ENCODE peak calls at places on chromosome 9, in six cellular contexts. One of them, this sample, is unnamed. For H3K36me3, the result is how much of the 10 kb centered on the place peaks cover.

GRCh38 chr9:12884736-12885395 is 110.0 kb downstream of the LURAP1L start:
- DNase-seq in brain microvascular endothelial cell: peak
- DNase-seq in OCI-LY7: no peak
- DNase-seq in spleen: no peak
- DNase-seq in trophoblast cell: peak
- DNase-seq in heart right ventricle: no peak
- DNase-seq in this sample: peak

GRCh38 chr9:119736478-119737454 is 367.5 kb upstream of the BRINP1 start:
- DNase-seq in brain microvascular endothelial cell: no peak
- DNase-seq in OCI-LY7: peak
- DNase-seq in spleen: peak
- DNase-seq in trophoblast cell: no peak
- DNase-seq in heart right ventricle: no peak
- DNase-seq in this sample: no peak

GRCh38 chr9:81410201-81410600 is 279.1 kb downstream of the TLE1 start:
- DNase-seq in brain microvascular endothelial cell: peak
- DNase-seq in OCI-LY7: no peak
- DNase-seq in spleen: no peak
- DNase-seq in trophoblast cell: peak
- DNase-seq in heart right ventricle: no peak
- DNase-seq in this sample: peak

GRCh38 chr9:91815896-91816295 is 134.1 kb downstream of the ROR2 start:
- DNase-seq in brain microvascular endothelial cell: no peak
- DNase-seq in OCI-LY7: no peak
- DNase-seq in spleen: no peak
- DNase-seq in trophoblast cell: no peak
- DNase-seq in heart right ventricle: no peak
- DNase-seq in this sample: no peak

GRCh38 chr9:12274577-12274976 is 418.6 kb upstream of the TYRP1 start:
- DNase-seq in brain microvascular endothelial cell: no peak
- DNase-seq in OCI-LY7: no peak
- DNase-seq in spleen: no peak
- DNase-seq in trophoblast cell: no peak
- DNase-seq in heart right ventricle: no peak
- DNase-seq in this sample: no peak

GRCh38 chr9:76658510-76659231 is 105.6 kb upstream of the PCA3 start:
- DNase-seq in brain microvascular endothelial cell: peak
- DNase-seq in OCI-LY7: peak
- DNase-seq in spleen: no peak
- DNase-seq in trophoblast cell: peak
- DNase-seq in heart right ventricle: no peak
- DNase-seq in this sample: no peak

GRCh38 chr9:69564557-69564956 is 107.6 kb downstream of the APBA1 start:
- DNase-seq in brain microvascular endothelial cell: no peak
- DNase-seq in OCI-LY7: no peak
- DNase-seq in spleen: no peak
- DNase-seq in trophoblast cell: no peak
- DNase-seq in heart right ventricle: no peak
- DNase-seq in this sample: no peak

GRCh38 chr9:72947987-72948465 is 4.8 kb downstream of the ALDH1A1 start:
- DNase-seq in brain microvascular endothelial cell: no peak
- DNase-seq in OCI-LY7: no peak
- DNase-seq in spleen: no peak
- DNase-seq in trophoblast cell: no peak
- DNase-seq in heart right ventricle: no peak
- DNase-seq in this sample: no peak

GRCh38 chr9:35313911-35314310 is 152.1 kb downstream of the UNC13B start:
- DNase-seq in brain microvascular endothelial cell: peak
- DNase-seq in OCI-LY7: no peak
- DNase-seq in spleen: no peak
- DNase-seq in trophoblast cell: no peak
- DNase-seq in heart right ventricle: no peak
- DNase-seq in this sample: no peak

GRCh38 chr9:96135071-96135825 is 166.7 kb downstream of the HSD17B3 start:
- DNase-seq in brain microvascular endothelial cell: no peak
- DNase-seq in OCI-LY7: no peak
- DNase-seq in spleen: no peak
- DNase-seq in trophoblast cell: no peak
- DNase-seq in heart right ventricle: no peak
- DNase-seq in this sample: no peak

GRCh38 chr9:4588721-4589120 is 73.4 kb upstream of the PLPP6 start:
- DNase-seq in brain microvascular endothelial cell: no peak
- DNase-seq in OCI-LY7: no peak
- DNase-seq in spleen: no peak
- DNase-seq in trophoblast cell: no peak
- DNase-seq in heart right ventricle: no peak
- DNase-seq in this sample: no peak

GRCh38 chr9:20593551-20593950 is 28.7 kb downstream of the MLLT3 start:
- DNase-seq in brain microvascular endothelial cell: peak
- DNase-seq in OCI-LY7: no peak
- DNase-seq in spleen: no peak
- DNase-seq in trophoblast cell: no peak
- DNase-seq in heart right ventricle: no peak
- DNase-seq in this sample: no peak

GRCh38 chr9:121670447-121670846 is 19.0 kb downstream of the DAB2IP start:
- DNase-seq in brain microvascular endothelial cell: no peak
- DNase-seq in OCI-LY7: no peak
- DNase-seq in spleen: peak
- DNase-seq in trophoblast cell: peak
- DNase-seq in heart right ventricle: no peak
- DNase-seq in this sample: no peak

GRCh38 chr9:120742951-120743416 is 28.7 kb upstream of the MEGF9 start:
- DNase-seq in brain microvascular endothelial cell: no peak
- DNase-seq in OCI-LY7: peak
- DNase-seq in spleen: no peak
- DNase-seq in trophoblast cell: peak
- DNase-seq in heart right ventricle: no peak
- DNase-seq in this sample: no peak

GRCh38 chr9:13863112-13863511 is 450.8 kb downstream of the NFIB start:
- DNase-seq in brain microvascular endothelial cell: no peak
- DNase-seq in OCI-LY7: no peak
- DNase-seq in spleen: no peak
- DNase-seq in trophoblast cell: no peak
- DNase-seq in heart right ventricle: peak
- DNase-seq in this sample: no peak

GRCh38 chr9:38043931-38044623 is 24.9 kb downstream of the SHB start:
- DNase-seq in brain microvascular endothelial cell: no peak
- DNase-seq in OCI-LY7: no peak
- DNase-seq in spleen: no peak
- DNase-seq in trophoblast cell: no peak
- DNase-seq in heart right ventricle: no peak
- DNase-seq in this sample: no peak

GRCh38 chr9:3948826-3949578 is 350.9 kb downstream of the GLIS3 start:
- DNase-seq in brain microvascular endothelial cell: peak
- DNase-seq in OCI-LY7: no peak
- DNase-seq in spleen: no peak
- DNase-seq in trophoblast cell: peak
- DNase-seq in heart right ventricle: no peak
- DNase-seq in this sample: no peak

GRCh38 chr9:37197158-37198033 is 77.0 kb downstream of the ZCCHC7 start:
- DNase-seq in brain microvascular endothelial cell: peak
- DNase-seq in OCI-LY7: peak
- DNase-seq in spleen: no peak
- DNase-seq in trophoblast cell: peak
- DNase-seq in heart right ventricle: no peak
- DNase-seq in this sample: no peak

GRCh38 chr9:4563105-4563504 is 72.8 kb downstream of the SLC1A1 start:
- DNase-seq in brain microvascular endothelial cell: no peak
- DNase-seq in OCI-LY7: no peak
- DNase-seq in spleen: no peak
- DNase-seq in trophoblast cell: no peak
- DNase-seq in heart right ventricle: no peak
- DNase-seq in this sample: no peak

GRCh38 chr9:123743737-123744136 is 186.2 kb downstream of the DENND1A start:
- DNase-seq in brain microvascular endothelial cell: no peak
- DNase-seq in OCI-LY7: no peak
- DNase-seq in spleen: no peak
- DNase-seq in trophoblast cell: no peak
- DNase-seq in heart right ventricle: no peak
- DNase-seq in this sample: no peak

GRCh38 chr9:134960701-134961181 is 43.0 kb upstream of the FCN1 start:
- DNase-seq in brain microvascular endothelial cell: no peak
- DNase-seq in OCI-LY7: no peak
- DNase-seq in spleen: peak
- DNase-seq in trophoblast cell: no peak
- DNase-seq in heart right ventricle: no peak
- DNase-seq in this sample: no peak

GRCh38 chr9:121839726-121840500 is 188.5 kb downstream of the DAB2IP start:
- DNase-seq in brain microvascular endothelial cell: no peak
- DNase-seq in OCI-LY7: no peak
- DNase-seq in spleen: peak
- DNase-seq in trophoblast cell: no peak
- DNase-seq in heart right ventricle: no peak
- DNase-seq in this sample: no peak

GRCh38 chr9:121294866-121295661 is 27.1 kb downstream of the GSN start:
- DNase-seq in brain microvascular endothelial cell: no peak
- DNase-seq in OCI-LY7: no peak
- DNase-seq in spleen: no peak
- DNase-seq in trophoblast cell: no peak
- DNase-seq in heart right ventricle: peak
- DNase-seq in this sample: no peak

GRCh38 chr9:20980713-20981481 is 50.5 kb downstream of the HACD4 start:
- DNase-seq in brain microvascular endothelial cell: peak
- DNase-seq in OCI-LY7: peak
- DNase-seq in spleen: no peak
- DNase-seq in trophoblast cell: no peak
- DNase-seq in heart right ventricle: no peak
- DNase-seq in this sample: no peak

GRCh38 chr9:16809912-16810610 is 60.4 kb downstream of the BNC2 start:
- DNase-seq in brain microvascular endothelial cell: no peak
- DNase-seq in OCI-LY7: no peak
- DNase-seq in spleen: no peak
- DNase-seq in trophoblast cell: peak
- DNase-seq in heart right ventricle: no peak
- DNase-seq in this sample: no peak

GRCh38 chr9:94906181-94906580 is 179.7 kb downstream of the AOPEP start:
- DNase-seq in brain microvascular endothelial cell: no peak
- DNase-seq in OCI-LY7: no peak
- DNase-seq in spleen: no peak
- DNase-seq in trophoblast cell: no peak
- DNase-seq in heart right ventricle: no peak
- DNase-seq in this sample: no peak
- H3K27ac ChIP-seq in brain microvascular endothelial cell: no peak
- H3K27ac ChIP-seq in OCI-LY7: no peak
- H3K27ac ChIP-seq in spleen: no peak
- H3K27ac ChIP-seq in trophoblast cell: no peak
- H3K27ac ChIP-seq in heart right ventricle: no peak
- H3K27ac ChIP-seq in this sample: no peak

GRCh38 chr9:25704800-25705199 is 26.6 kb upstream of the TUSC1 start:
- DNase-seq in brain microvascular endothelial cell: no peak
- DNase-seq in OCI-LY7: no peak
- DNase-seq in spleen: no peak
- DNase-seq in trophoblast cell: no peak
- DNase-seq in heart right ventricle: no peak
- DNase-seq in this sample: no peak

GRCh38 chr9:25703826-25704357 is 25.6 kb upstream of the TUSC1 start:
- DNase-seq in brain microvascular endothelial cell: no peak
- DNase-seq in OCI-LY7: no peak
- DNase-seq in spleen: no peak
- DNase-seq in trophoblast cell: no peak
- DNase-seq in heart right ventricle: no peak
- DNase-seq in this sample: no peak

GRCh38 chr9:25700430-25700829 is 22.2 kb upstream of the TUSC1 start:
- DNase-seq in brain microvascular endothelial cell: no peak
- DNase-seq in OCI-LY7: no peak
- DNase-seq in spleen: no peak
- DNase-seq in trophoblast cell: no peak
- DNase-seq in heart right ventricle: no peak
- DNase-seq in this sample: no peak

DNA sequence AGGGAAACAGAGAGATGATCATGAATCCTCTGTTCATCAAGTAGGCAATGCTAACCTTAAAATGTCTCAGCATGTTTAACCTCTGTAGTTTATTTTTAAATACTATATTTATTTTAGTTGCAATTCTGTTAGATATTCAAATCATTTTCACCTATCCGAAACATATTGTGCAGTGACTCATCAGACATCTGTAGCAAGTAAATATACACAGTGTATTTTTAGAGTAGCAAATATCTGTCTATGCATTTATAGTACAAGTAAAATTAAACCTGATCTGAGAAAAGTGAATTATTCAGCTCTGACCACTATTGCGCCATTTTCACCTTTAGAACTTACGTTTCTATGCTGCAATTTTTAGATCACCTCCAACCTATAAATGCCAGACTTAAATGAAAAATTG is 24.3 kb upstream of the TUSC1 start:
- DNase-seq in brain microvascular endothelial cell: no peak
- DNase-seq in OCI-LY7: no peak
- DNase-seq in spleen: no peak
- DNase-seq in trophoblast cell: no peak
- DNase-seq in heart right ventricle: no peak
- DNase-seq in this sample: no peak
- H3K4me3 ChIP-seq in brain microvascular endothelial cell: no peak
- H3K4me3 ChIP-seq in OCI-LY7: no peak
- H3K4me3 ChIP-seq in spleen: no peak
- H3K4me3 ChIP-seq in trophoblast cell: no peak
- H3K4me3 ChIP-seq in heart right ventricle: no peak
- H3K4me3 ChIP-seq in this sample: no peak

DNA sequence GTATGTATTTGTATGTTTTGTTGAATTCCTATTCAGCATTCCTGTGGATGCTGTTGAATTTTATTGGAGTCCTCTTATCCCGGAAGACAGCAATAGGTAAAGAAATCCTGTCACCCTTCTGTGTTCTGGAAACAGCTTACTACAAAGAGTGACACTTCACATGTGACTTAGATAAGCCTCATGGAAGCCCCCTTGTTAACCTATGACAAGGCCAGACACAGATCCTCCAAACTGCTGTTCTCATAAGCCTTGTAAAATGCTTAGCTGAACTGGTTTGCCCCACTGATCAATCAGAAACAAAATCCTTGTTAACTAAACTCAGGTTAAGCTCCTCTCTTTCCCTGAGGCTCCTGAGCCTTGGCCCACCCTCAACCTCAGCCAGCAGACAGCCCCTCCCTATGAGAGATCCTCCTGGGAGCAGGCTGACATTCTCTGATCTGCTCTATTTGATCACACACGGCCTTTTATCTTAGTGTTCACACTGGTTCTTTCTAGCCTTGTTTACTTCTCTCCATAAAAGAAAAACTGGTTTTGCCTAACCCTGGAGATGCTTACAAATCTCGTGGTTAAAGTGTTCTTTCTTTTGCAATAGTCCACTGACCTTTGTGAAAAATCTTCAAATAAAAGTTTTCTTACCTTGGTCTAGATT is 29.4 kb upstream of the ATP6V1G1 start:
- DNase-seq in brain microvascular endothelial cell: no peak
- DNase-seq in OCI-LY7: no peak
- DNase-seq in spleen: no peak
- DNase-seq in trophoblast cell: no peak
- DNase-seq in heart right ventricle: no peak
- DNase-seq in this sample: no peak
- H3K36me3 ChIP-seq in brain microvascular endothelial cell: under half
- H3K36me3 ChIP-seq in OCI-LY7: under half
- H3K36me3 ChIP-seq in spleen: under half
- H3K36me3 ChIP-seq in trophoblast cell: under half
- H3K36me3 ChIP-seq in heart right ventricle: under half
- H3K36me3 ChIP-seq in this sample: under half

DNA sequence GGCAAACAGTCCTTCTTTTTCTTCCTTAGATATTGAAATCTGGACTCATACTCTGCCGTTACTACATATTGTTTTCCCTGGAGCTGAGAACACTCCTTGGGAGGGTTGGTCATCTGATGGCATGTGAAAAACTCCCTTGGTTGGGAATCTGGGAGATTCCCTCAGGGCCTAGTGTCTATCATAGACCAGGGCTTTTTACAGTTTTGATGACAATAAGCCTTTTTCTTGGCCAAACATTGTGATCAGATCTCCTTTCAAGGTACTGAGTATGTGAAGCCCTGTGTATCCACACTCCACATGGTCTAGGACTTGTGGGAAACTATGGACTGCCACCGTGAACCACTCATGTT is 32.9 kb downstream of the TMEM252 start:
- DNase-seq in brain microvascular endothelial cell: no peak
- DNase-seq in OCI-LY7: no peak
- DNase-seq in spleen: no peak
- DNase-seq in trophoblast cell: peak
- DNase-seq in heart right ventricle: no peak
- DNase-seq in this sample: no peak
- H3K27ac ChIP-seq in brain microvascular endothelial cell: no peak
- H3K27ac ChIP-seq in OCI-LY7: no peak
- H3K27ac ChIP-seq in spleen: no peak
- H3K27ac ChIP-seq in trophoblast cell: no peak
- H3K27ac ChIP-seq in heart right ventricle: no peak
- H3K27ac ChIP-seq in this sample: no peak